ENCODE peak calls at places on chromosome 1, in ten cellular contexts. D is fibroblast of pulmonary artery; W is lower leg skin; N is OCI-LY7; A is mucosa of descending colon; L is endothelial cell; U is CD8-positive, alpha-beta T cell; X is choroid plexus epithelial cell; V is progenitor cell of endocrine pancreas; E is mesothelial cell of epicardium. I is an unnamed sample.

GRCh38 chr1:147334292-147334691 is 91.8 kb downstream of the CHD1L start:
- DNase-seq in V (no peak), E (no peak), N (no peak), L (no peak), U (no peak), A (no peak), X (peak; percentile 1), D (no peak), W (no peak), I (no peak)

GRCh38 chr1:232477728-232478127 is 152.2 kb downstream of the SIPA1L2 start:
- DNase-seq in W (no peak), E (no peak), N (no peak), L (no peak), A (no peak), D (peak; percentile 78), V (no peak), X (peak; percentile 90), U (no peak), I (no peak)

GRCh38 chr1:225561675-225562074 is 91.2 kb downstream of the ENAH start:
- DNase-seq in D (no peak), L (no peak), N (no peak), W (no peak), E (no peak), A (no peak), U (no peak), X (no peak), V (no peak), I (no peak)

GRCh38 chr1:3547055-3548005 is 64.0 kb downstream of the MEGF6 start:
- DNase-seq in W (no peak), D (no peak), L (no peak), A (no peak), N (no peak), U (no peak), V (no peak), X (no peak), E (no peak), I (peak; percentile 87)

GRCh38 chr1:217270121-217270520 is 360.8 kb downstream of the GPATCH2 start:
- DNase-seq in X (no peak), U (no peak), E (no peak), L (no peak), D (no peak), A (no peak), V (no peak), N (no peak), W (no peak), I (no peak)

GRCh38 chr1:9242338-9242969 is 7.9 kb downstream of the H6PD start:
- DNase-seq in E (no peak), V (no peak), N (no peak), D (peak; percentile 82), L (no peak), A (peak; percentile 48), X (peak; percentile 65), U (no peak), W (peak; percentile 95), I (peak; percentile 56)

GRCh38 chr1:112508242-112509004 is at the start of gene WNT2B:
- DNase-seq in A (peak; percentile 66), L (no peak), E (no peak), D (no peak), X (no peak), W (no peak), U (peak; percentile 30), V (no peak), N (peak; percentile 55), I (no peak)

GRCh38 chr1:218547901-218548730 is 203.0 kb downstream of the TGFB2 start:
- DNase-seq in E (no peak), U (no peak), A (no peak), W (no peak), V (no peak), D (no peak), L (no peak), N (no peak), X (no peak), I (peak; percentile 27)

GRCh38 chr1:198778049-198778448 is 139.2 kb downstream of the PTPRC start:
- DNase-seq in D (no peak), N (no peak), E (no peak), U (no peak), L (no peak), W (peak; percentile 78), X (peak; percentile 66), A (peak; percentile 30), V (no peak), I (no peak)

GRCh38 chr1:43978551-43979260 is at the start of gene B4GALT2:
- DNase-seq in V (peak; percentile 34), A (peak; percentile 78), E (no peak), D (no peak), U (peak; percentile 24), X (no peak), L (peak; percentile 38), N (no peak), W (no peak), I (no peak)

GRCh38 chr1:175130649-175131045 is 61.9 kb downstream of the KIAA0040 start:
- DNase-seq in E (no peak), A (no peak), N (peak; percentile 29), V (no peak), X (no peak), W (peak; percentile 31), D (no peak), U (no peak), L (no peak), I (no peak)

GRCh38 chr1:175134500-175134899 is 58.1 kb downstream of the KIAA0040 start:
- DNase-seq in N (no peak), A (no peak), X (no peak), E (no peak), V (no peak), W (no peak), U (no peak), L (no peak), D (no peak), I (no peak)

GRCh38 chr1:175133693-175134435 is 58.7 kb downstream of the KIAA0040 start:
- DNase-seq in N (no peak), L (no peak), A (no peak), D (no peak), W (no peak), E (no peak), V (no peak), U (no peak), X (no peak), I (no peak)

GRCh38 chr1:175131100-175131499 is 61.5 kb downstream of the KIAA0040 start:
- DNase-seq in E (no peak), L (no peak), D (no peak), U (no peak), V (no peak), A (no peak), X (no peak), N (no peak), W (no peak), I (no peak)

GRCh38 chr1:175132456-175132855 is 60.1 kb downstream of the KIAA0040 start:
- DNase-seq in E (no peak), A (no peak), V (no peak), U (no peak), W (no peak), N (no peak), D (peak; percentile 20), L (no peak), X (peak; percentile 15), I (no peak)
- TF ChIP-seq CTCF in E (no peak), A (no peak), V (no peak), U (no peak), W (no peak), N (no peak), D (no peak), L (no peak), X (no peak), I (no peak)

DNA sequence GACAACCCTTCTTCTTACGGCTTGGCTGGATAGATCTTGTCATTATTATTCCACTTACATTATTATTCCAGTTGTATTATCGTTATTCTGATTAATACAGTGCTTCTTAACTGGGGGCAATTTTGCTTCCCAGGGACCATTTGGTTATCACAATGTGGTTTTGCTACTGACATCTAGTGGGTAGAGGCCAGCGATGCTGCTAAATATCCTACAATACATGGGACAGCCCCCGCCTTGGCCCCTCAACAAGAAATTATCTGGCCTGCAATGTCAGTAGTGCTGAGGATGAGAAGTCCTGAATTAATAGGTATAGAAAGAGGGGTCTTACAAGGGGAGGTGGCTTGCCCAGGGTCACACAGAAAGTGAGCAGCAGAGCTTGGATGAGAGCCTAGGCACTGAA is 105.6 kb downstream of the PTPRU start:
- DNase-seq in A (no peak), U (no peak), E (no peak), W (no peak), D (peak; percentile 4), V (no peak), X (peak; percentile 13), N (no peak), L (no peak), I (no peak)
- TF ChIP-seq CTCF in A (no peak), U (no peak), E (no peak), W (no peak), D (peak; percentile 34), V (no peak), X (peak; percentile 38), N (peak; percentile 65), L (no peak), I (no peak)

GRCh38 chr1:152924191-152924590 is 15.8 kb downstream of the IVL start:
- DNase-seq in W (no peak), A (no peak), U (no peak), E (no peak), L (no peak), V (no peak), N (no peak), X (no peak), D (no peak), I (no peak)

GRCh38 chr1:152928671-152929070 is 18.3 kb upstream of the SPRR5 start:
- DNase-seq in N (no peak), A (no peak), X (no peak), V (no peak), W (no peak), E (no peak), D (no peak), U (no peak), L (no peak), I (no peak)

DNA sequence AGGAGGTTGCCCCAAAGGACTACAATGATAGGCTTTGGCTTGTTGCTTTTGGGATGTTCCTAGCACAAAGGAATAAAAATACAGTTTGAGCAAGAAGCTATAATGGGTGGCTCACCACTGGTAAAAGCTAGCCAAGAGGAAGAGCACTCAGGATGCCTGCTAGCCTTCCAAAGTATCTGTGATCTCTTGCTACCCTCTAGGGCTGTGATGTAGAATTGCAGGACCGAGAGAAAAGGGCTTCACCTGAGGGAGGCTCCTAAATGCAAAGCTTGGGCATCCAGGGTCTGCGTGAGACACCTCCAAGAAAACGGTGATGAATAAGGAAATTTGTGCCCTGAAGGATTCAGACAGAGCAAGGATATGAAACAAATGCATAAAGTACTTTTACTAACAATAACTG is 17.7 kb downstream of the IVL start:
- DNase-seq in W (no peak), X (no peak), U (no peak), A (no peak), E (no peak), L (no peak), V (no peak), D (no peak), N (peak; percentile 7), I (no peak)
- TF ChIP-seq CTCF in W (no peak), X (no peak), U (no peak), A (no peak), E (no peak), L (no peak), V (no peak), D (peak; percentile 4), N (peak; percentile 52), I (no peak)

DNA sequence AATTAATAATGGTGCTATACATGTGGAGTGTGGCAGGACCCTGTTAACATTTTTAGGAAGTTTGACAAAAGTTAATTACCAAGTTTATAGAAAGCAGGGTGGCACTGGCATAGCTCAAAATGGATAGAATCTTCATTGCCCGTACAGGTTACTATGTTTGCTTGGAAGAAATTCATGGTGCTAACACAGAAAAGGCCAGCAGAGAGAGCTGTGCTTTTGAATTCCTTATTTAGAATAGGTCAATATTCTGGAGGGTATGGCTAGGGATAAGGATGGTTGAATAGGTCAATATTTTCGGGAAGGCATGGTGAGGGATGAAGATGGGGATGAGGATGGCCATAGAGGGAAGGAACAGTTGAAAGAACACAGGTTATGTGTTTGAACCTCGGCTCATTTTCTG is 345.1 kb downstream of the LMO4 start:
- DNase-seq in V (no peak), U (no peak), A (no peak), N (no peak), X (peak; percentile 25), W (no peak), D (peak; percentile 16), L (no peak), E (no peak), I (no peak)
- TF ChIP-seq CTCF in V (peak; percentile 25), U (no peak), A (no peak), N (no peak), X (peak; percentile 39), W (no peak), D (peak; percentile 23), L (no peak), E (no peak), I (no peak)

I was measured in breast epithelium.